ENCODE peak calls at places on chromosomes 12 and 14, in nine cellular contexts. One of them, this sample, is unnamed.

GRCh38 chr14:25050494-25051170 is 685 bp upstream of the STXBP6 start:
- DNase-seq in GM23248: peak
- DNase-seq in uterus: no peak
- DNase-seq in ovary: no peak
- DNase-seq in naive thymus-derived CD4-positive, alpha-beta T cell: no peak
- DNase-seq in stomach: no peak
- DNase-seq in CD8-positive, alpha-beta T cell: no peak
- DNase-seq in heart left ventricle: no peak
- DNase-seq in AG04450: no peak
- DNase-seq in this sample: no peak

GRCh38 chr12:128940974-128941373 is 87.7 kb downstream of the GLT1D1 start:
- DNase-seq in GM23248: no peak
- DNase-seq in CD8-positive, alpha-beta T cell: no peak
- DNase-seq in stomach: no peak
- DNase-seq in uterus: no peak
- DNase-seq in ovary: no peak
- DNase-seq in naive thymus-derived CD4-positive, alpha-beta T cell: no peak
- DNase-seq in heart left ventricle: no peak
- DNase-seq in AG04450: no peak
- DNase-seq in this sample: no peak

GRCh38 chr14:64234877-64235651 is 59.1 kb downstream of the ESR2 start:
- DNase-seq in naive thymus-derived CD4-positive, alpha-beta T cell: no peak
- DNase-seq in CD8-positive, alpha-beta T cell: no peak
- DNase-seq in stomach: no peak
- DNase-seq in AG04450: no peak
- DNase-seq in GM23248: no peak
- DNase-seq in ovary: peak
- DNase-seq in uterus: no peak
- DNase-seq in heart left ventricle: no peak
- DNase-seq in this sample: no peak

GRCh38 chr12:113271853-113272561 is 50.7 kb downstream of the TPCN1 start:
- DNase-seq in GM23248: peak
- DNase-seq in ovary: peak
- DNase-seq in naive thymus-derived CD4-positive, alpha-beta T cell: no peak
- DNase-seq in AG04450: peak
- DNase-seq in CD8-positive, alpha-beta T cell: no peak
- DNase-seq in uterus: peak
- DNase-seq in stomach: peak
- DNase-seq in heart left ventricle: peak
- DNase-seq in this sample: peak

GRCh38 chr14:74531467-74531866 is 37.9 kb downstream of the ISCA2 start:
- DNase-seq in GM23248: peak
- DNase-seq in uterus: no peak
- DNase-seq in CD8-positive, alpha-beta T cell: no peak
- DNase-seq in AG04450: no peak
- DNase-seq in stomach: peak
- DNase-seq in ovary: no peak
- DNase-seq in heart left ventricle: peak
- DNase-seq in naive thymus-derived CD4-positive, alpha-beta T cell: no peak
- DNase-seq in this sample: no peak

GRCh38 chr14:98370352-98370751 is 901.6 kb downstream of the BCL11B start:
- DNase-seq in AG04450: no peak
- DNase-seq in uterus: no peak
- DNase-seq in heart left ventricle: no peak
- DNase-seq in CD8-positive, alpha-beta T cell: no peak
- DNase-seq in GM23248: no peak
- DNase-seq in stomach: no peak
- DNase-seq in ovary: no peak
- DNase-seq in naive thymus-derived CD4-positive, alpha-beta T cell: no peak
- DNase-seq in this sample: no peak

GRCh38 chr12:6612247-6612646 is 5.1 kb upstream of the CHD4 start:
- DNase-seq in naive thymus-derived CD4-positive, alpha-beta T cell: peak
- DNase-seq in heart left ventricle: no peak
- DNase-seq in ovary: no peak
- DNase-seq in GM23248: no peak
- DNase-seq in stomach: no peak
- DNase-seq in uterus: peak
- DNase-seq in AG04450: no peak
- DNase-seq in CD8-positive, alpha-beta T cell: no peak
- DNase-seq in this sample: no peak

GRCh38 chr14:99596772-99597171 is 7.2 kb downstream of the CCDC85C start:
- DNase-seq in heart left ventricle: no peak
- DNase-seq in naive thymus-derived CD4-positive, alpha-beta T cell: no peak
- DNase-seq in ovary: no peak
- DNase-seq in stomach: no peak
- DNase-seq in GM23248: no peak
- DNase-seq in AG04450: no peak
- DNase-seq in CD8-positive, alpha-beta T cell: no peak
- DNase-seq in uterus: no peak
- DNase-seq in this sample: no peak

GRCh38 chr12:130162771-130163460 is 652 bp downstream of the FZD10 start:
- DNase-seq in naive thymus-derived CD4-positive, alpha-beta T cell: no peak
- DNase-seq in ovary: no peak
- DNase-seq in heart left ventricle: no peak
- DNase-seq in CD8-positive, alpha-beta T cell: no peak
- DNase-seq in uterus: no peak
- DNase-seq in stomach: no peak
- DNase-seq in GM23248: no peak
- DNase-seq in AG04450: no peak
- DNase-seq in this sample: no peak

GRCh38 chr14:30600907-30601578 is 21.1 kb upstream of the SCFD1 start:
- DNase-seq in AG04450: no peak
- DNase-seq in heart left ventricle: no peak
- DNase-seq in CD8-positive, alpha-beta T cell: no peak
- DNase-seq in stomach: no peak
- DNase-seq in ovary: no peak
- DNase-seq in uterus: no peak
- DNase-seq in GM23248: no peak
- DNase-seq in naive thymus-derived CD4-positive, alpha-beta T cell: no peak
- DNase-seq in this sample: no peak

GRCh38 chr12:65900912-65901672 is 76.8 kb downstream of the HMGA2 start:
- DNase-seq in uterus: no peak
- DNase-seq in ovary: no peak
- DNase-seq in heart left ventricle: no peak
- DNase-seq in naive thymus-derived CD4-positive, alpha-beta T cell: no peak
- DNase-seq in stomach: no peak
- DNase-seq in AG04450: no peak
- DNase-seq in CD8-positive, alpha-beta T cell: no peak
- DNase-seq in GM23248: no peak
- DNase-seq in this sample: no peak

GRCh38 chr14:22315336-22315735 is 273.7 kb downstream of the DAD1 start:
- DNase-seq in AG04450: no peak
- DNase-seq in GM23248: peak
- DNase-seq in ovary: no peak
- DNase-seq in CD8-positive, alpha-beta T cell: no peak
- DNase-seq in uterus: no peak
- DNase-seq in naive thymus-derived CD4-positive, alpha-beta T cell: no peak
- DNase-seq in heart left ventricle: no peak
- DNase-seq in stomach: no peak
- DNase-seq in this sample: no peak

GRCh38 chr14:41586237-41586636 is 20.4 kb upstream of the LRFN5 start:
- DNase-seq in stomach: no peak
- DNase-seq in GM23248: no peak
- DNase-seq in uterus: no peak
- DNase-seq in naive thymus-derived CD4-positive, alpha-beta T cell: no peak
- DNase-seq in ovary: no peak
- DNase-seq in heart left ventricle: no peak
- DNase-seq in AG04450: no peak
- DNase-seq in CD8-positive, alpha-beta T cell: no peak
- DNase-seq in this sample: no peak

GRCh38 chr12:21879312-21879711 is 61.9 kb downstream of the ABCC9 start:
- DNase-seq in naive thymus-derived CD4-positive, alpha-beta T cell: no peak
- DNase-seq in AG04450: no peak
- DNase-seq in stomach: no peak
- DNase-seq in heart left ventricle: no peak
- DNase-seq in CD8-positive, alpha-beta T cell: no peak
- DNase-seq in ovary: no peak
- DNase-seq in uterus: no peak
- DNase-seq in GM23248: no peak
- DNase-seq in this sample: no peak

DNA sequence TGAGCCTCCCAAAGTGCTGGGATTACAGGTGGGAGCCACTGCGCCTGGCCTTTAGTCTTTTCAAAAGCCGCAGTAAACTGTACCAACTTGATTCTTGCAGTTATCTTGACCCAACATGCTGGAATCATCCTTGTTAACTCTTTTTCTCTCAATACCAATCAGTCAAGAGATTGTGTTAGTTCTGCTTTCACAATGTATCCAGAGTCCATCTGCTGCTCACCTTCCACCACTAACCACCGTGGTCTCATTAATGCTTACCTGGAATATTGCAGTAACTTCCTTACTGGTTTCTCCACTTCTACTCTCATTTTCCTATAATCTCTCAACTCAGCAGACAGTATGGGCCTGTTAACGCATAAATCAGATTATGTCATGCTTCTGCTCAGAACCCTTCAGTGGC is 62.2 kb downstream of the VEZT start:
- DNase-seq in uterus: no peak
- DNase-seq in GM23248: no peak
- DNase-seq in heart left ventricle: no peak
- DNase-seq in naive thymus-derived CD4-positive, alpha-beta T cell: no peak
- DNase-seq in AG04450: no peak
- DNase-seq in stomach: no peak
- DNase-seq in CD8-positive, alpha-beta T cell: no peak
- DNase-seq in ovary: no peak
- DNase-seq in this sample: no peak
- H3K27ac ChIP-seq in uterus: no peak
- H3K27ac ChIP-seq in GM23248: no peak
- H3K27ac ChIP-seq in heart left ventricle: no peak
- H3K27ac ChIP-seq in naive thymus-derived CD4-positive, alpha-beta T cell: no peak
- H3K27ac ChIP-seq in AG04450: no peak
- H3K27ac ChIP-seq in stomach: no peak
- H3K27ac ChIP-seq in CD8-positive, alpha-beta T cell: no peak
- H3K27ac ChIP-seq in ovary: no peak
- H3K27ac ChIP-seq in this sample: no peak

DNA sequence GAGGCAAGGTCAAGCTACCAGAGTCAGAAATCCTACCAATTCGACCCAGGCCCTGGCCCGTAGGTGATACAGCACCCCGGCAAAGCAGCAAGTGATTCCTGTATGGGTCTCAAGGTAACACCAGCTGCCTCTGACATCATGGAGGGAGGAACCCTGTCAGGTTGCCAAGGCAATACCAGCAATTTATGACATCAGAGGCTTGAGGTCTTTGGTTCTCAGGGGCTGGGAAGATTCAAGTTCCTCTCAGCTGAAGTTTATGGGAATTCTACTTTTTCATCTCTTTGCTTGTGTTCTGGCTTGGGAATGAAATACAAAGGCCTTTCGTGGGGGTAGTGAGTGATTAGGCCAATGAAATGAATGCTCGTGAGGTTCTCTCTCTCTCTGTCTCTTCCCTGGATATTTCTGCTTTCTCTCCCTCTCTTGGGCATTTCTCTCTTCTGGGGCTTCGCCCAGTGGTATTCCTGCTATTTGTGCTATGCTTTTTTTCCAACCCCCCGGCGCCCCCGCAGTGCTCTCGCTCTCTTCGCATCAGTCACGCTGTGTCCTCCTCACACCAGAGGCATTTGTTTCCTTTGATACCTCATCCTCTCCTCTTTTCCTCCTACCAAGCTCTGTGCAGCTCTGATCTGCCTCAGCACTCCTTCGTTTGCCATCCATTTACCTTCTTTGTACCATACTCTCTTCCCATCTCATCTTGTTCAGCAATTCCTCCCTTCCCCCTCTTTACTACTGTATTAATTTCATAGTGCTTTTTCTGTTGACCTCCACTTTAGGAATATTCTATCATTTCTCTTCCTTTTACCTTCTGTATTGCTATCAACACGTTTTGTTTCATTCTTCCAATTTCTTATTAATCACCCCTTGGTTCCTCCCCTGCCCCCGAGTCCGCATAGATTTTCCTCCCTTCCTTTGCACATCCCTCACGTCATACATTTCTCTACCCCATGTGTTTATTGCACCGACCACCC is 2.9 kb downstream of the ZFHX2 start:
- DNase-seq in ovary: no peak
- DNase-seq in CD8-positive, alpha-beta T cell: no peak
- DNase-seq in GM23248: peak
- DNase-seq in heart left ventricle: no peak
- DNase-seq in AG04450: no peak
- DNase-seq in uterus: no peak
- DNase-seq in stomach: no peak
- DNase-seq in naive thymus-derived CD4-positive, alpha-beta T cell: no peak
- DNase-seq in this sample: no peak
- H3K27ac ChIP-seq in ovary: no peak
- H3K27ac ChIP-seq in CD8-positive, alpha-beta T cell: no peak
- H3K27ac ChIP-seq in GM23248: peak
- H3K27ac ChIP-seq in heart left ventricle: no peak
- H3K27ac ChIP-seq in AG04450: no peak
- H3K27ac ChIP-seq in uterus: peak
- H3K27ac ChIP-seq in stomach: no peak
- H3K27ac ChIP-seq in naive thymus-derived CD4-positive, alpha-beta T cell: no peak
- H3K27ac ChIP-seq in this sample: no peak

GRCh38 chr12:77830502-77830901 is at the start of gene NAV3:
- DNase-seq in ovary: no peak
- DNase-seq in GM23248: peak
- DNase-seq in CD8-positive, alpha-beta T cell: no peak
- DNase-seq in stomach: no peak
- DNase-seq in heart left ventricle: no peak
- DNase-seq in uterus: no peak
- DNase-seq in naive thymus-derived CD4-positive, alpha-beta T cell: no peak
- DNase-seq in AG04450: no peak
- DNase-seq in this sample: no peak
- H3K27ac ChIP-seq in ovary: peak
- H3K27ac ChIP-seq in GM23248: no peak
- H3K27ac ChIP-seq in CD8-positive, alpha-beta T cell: no peak
- H3K27ac ChIP-seq in stomach: peak
- H3K27ac ChIP-seq in heart left ventricle: peak
- H3K27ac ChIP-seq in uterus: peak
- H3K27ac ChIP-seq in naive thymus-derived CD4-positive, alpha-beta T cell: no peak
- H3K27ac ChIP-seq in AG04450: no peak
- H3K27ac ChIP-seq in this sample: peak

DNA sequence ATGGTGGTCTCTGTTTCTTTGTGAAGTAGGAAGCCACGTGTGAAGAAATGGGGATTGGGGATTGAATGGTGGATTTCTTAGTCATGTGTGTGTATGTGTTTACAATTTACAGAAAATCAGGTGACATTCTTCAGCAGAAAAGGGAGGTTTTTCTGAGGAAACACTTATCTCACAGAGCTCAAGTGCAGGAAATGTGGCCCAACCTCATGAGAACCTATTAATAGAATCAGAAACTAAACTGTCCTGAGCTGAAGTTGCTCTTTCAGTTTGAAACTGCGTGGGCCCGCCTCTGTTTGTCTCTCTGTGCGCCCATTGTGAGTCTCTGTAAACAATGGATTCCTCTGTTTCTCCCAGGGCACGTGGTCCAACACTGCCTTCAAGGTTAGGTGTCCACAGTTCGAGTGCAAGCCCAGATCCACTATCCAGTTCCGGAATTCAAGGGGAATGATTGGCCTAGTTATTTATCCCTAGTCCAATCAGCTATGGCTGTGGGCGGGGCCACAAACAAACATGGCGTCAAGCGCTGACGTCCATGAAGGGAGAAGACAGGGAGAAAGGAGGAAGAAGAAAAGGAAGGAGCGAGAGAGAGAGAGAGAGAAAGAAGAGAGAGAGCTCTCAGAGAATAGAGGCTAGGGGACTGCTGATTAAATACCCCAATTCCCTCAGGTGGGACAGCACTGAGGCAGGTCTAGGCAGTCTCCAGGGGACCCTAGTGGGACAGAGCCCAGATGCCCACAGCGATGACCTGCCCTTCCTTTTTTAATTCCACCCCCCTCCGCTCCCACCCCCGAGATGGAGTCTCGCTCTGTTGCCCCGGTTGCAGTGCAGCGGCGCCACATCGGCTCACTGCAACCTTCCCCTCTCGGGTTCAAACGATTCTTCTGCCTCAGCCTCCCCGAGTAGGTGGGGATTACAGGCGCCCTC is 31.4 kb upstream of the C12orf76 start:
- DNase-seq in heart left ventricle: peak
- DNase-seq in stomach: peak
- DNase-seq in uterus: no peak
- DNase-seq in GM23248: no peak
- DNase-seq in naive thymus-derived CD4-positive, alpha-beta T cell: peak
- DNase-seq in AG04450: no peak
- DNase-seq in CD8-positive, alpha-beta T cell: peak
- DNase-seq in ovary: no peak
- DNase-seq in this sample: peak
- H3K27ac ChIP-seq in heart left ventricle: no peak
- H3K27ac ChIP-seq in stomach: peak
- H3K27ac ChIP-seq in uterus: no peak
- H3K27ac ChIP-seq in GM23248: no peak
- H3K27ac ChIP-seq in naive thymus-derived CD4-positive, alpha-beta T cell: peak
- H3K27ac ChIP-seq in AG04450: no peak
- H3K27ac ChIP-seq in CD8-positive, alpha-beta T cell: peak
- H3K27ac ChIP-seq in ovary: no peak
- H3K27ac ChIP-seq in this sample: peak